ENCODE peak calls at places on chromosomes 12 and 14, in seven cellular contexts. X is cardiac fibroblast, V is spleen, N is keratinocyte, Y is AG04449, S is heart left ventricle, B is WERI-Rb-1. P is an unnamed sample.
A peak's percentile ranks its signal among the peaks of the same experiment; 100 is the strongest.

GRCh38 chr12:39464976-39465375 is 22.1 kb upstream of the KIF21A start:
- DNase-seq in S (no peak), X (no peak), Y (no peak), N (no peak), V (no peak), B (no peak), P (no peak)

GRCh38 chr14:74619672-74620131 is 7.7 kb upstream of the LTBP2 start:
- DNase-seq in V (no peak), B (no peak), N (no peak), Y (peak; percentile 94), S (peak; percentile 76), X (peak; percentile 100), P (peak; percentile 95)

GRCh38 chr12:96516472-96517417 is 27.4 kb downstream of the CFAP54 start:
- DNase-seq in X (peak; percentile 91), B (peak; percentile 60), S (peak; percentile 57), V (peak; percentile 90), N (peak; percentile 28), Y (no peak), P (no peak)

GRCh38 chr14:95242870-95243269 is 76.8 kb downstream of the CLMN start:
- DNase-seq in V (no peak), N (no peak), B (no peak), S (no peak), Y (no peak), X (no peak), P (no peak)

GRCh38 chr14:36660736-36661505 is 739 bp upstream of the PAX9 start:
- DNase-seq in V (no peak), X (no peak), N (no peak), B (no peak), S (no peak), Y (no peak), P (no peak)

GRCh38 chr12:130764073-130764472 is 48.0 kb upstream of the RIMBP2 start:
- DNase-seq in X (peak; percentile 39), V (no peak), B (no peak), Y (no peak), S (no peak), N (no peak), P (no peak)

GRCh38 chr12:115402443-115403170 is 718.6 kb upstream of the TBX3 start:
- DNase-seq in N (no peak), Y (no peak), V (no peak), B (no peak), X (no peak), S (no peak), P (no peak)

GRCh38 chr12:47988073-47989022 is 15.9 kb downstream of the COL2A1 start:
- DNase-seq in N (no peak), Y (no peak), S (no peak), V (peak; percentile 61), X (no peak), B (no peak), P (peak; percentile 12)

GRCh38 chr12:17361224-17361623 is 728.8 kb downstream of the RERGL start:
- DNase-seq in Y (no peak), B (no peak), X (no peak), V (no peak), N (no peak), S (no peak), P (no peak)

GRCh38 chr12:68420225-68421008 is 88.3 kb upstream of the MDM1 start:
- DNase-seq in X (peak; percentile 63), V (no peak), S (no peak), N (no peak), B (no peak), Y (no peak), P (no peak)

GRCh38 chr12:3607039-3607719 is 116.2 kb downstream of the PRMT8 start:
- DNase-seq in S (no peak), B (no peak), Y (no peak), X (no peak), N (no peak), V (peak; percentile 44), P (no peak)

GRCh38 chr14:51533160-51533559 is 118.5 kb upstream of the FRMD6 start:
- DNase-seq in S (no peak), N (peak; percentile 67), X (peak; percentile 65), Y (peak; percentile 79), V (no peak), B (no peak), P (peak; percentile 59)

GRCh38 chr12:124336742-124337520 is 42.0 kb downstream of the RFLNA start:
- DNase-seq in V (no peak), N (no peak), S (no peak), B (no peak), Y (no peak), X (no peak), P (no peak)

GRCh38 chr12:124334976-124335375 is 40.1 kb downstream of the RFLNA start:
- DNase-seq in Y (no peak), N (no peak), V (no peak), B (no peak), S (no peak), X (no peak), P (no peak)

GRCh38 chr12:124337628-124338027 is 42.7 kb downstream of the RFLNA start:
- DNase-seq in S (no peak), Y (no peak), X (no peak), N (no peak), B (no peak), V (no peak), P (no peak)

GRCh38 chr12:124335426-124336183 is 40.7 kb downstream of the RFLNA start:
- DNase-seq in N (no peak), X (no peak), Y (no peak), V (no peak), S (no peak), B (no peak), P (no peak)

DNA sequence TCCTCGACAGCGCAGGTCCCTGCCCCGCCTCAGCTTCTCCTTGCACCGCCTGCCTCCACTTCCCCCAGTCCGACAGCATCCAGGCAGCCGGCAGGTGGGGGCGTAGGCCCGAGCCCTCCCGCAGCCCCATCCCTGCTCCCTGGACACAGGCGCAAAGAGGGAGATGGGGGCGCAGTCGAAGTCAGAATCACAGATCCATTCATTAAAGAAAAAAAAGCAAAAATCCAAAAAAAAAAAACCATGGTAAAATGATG is 41.2 kb downstream of the RFLNA start:
- DNase-seq in Y (no peak), S (no peak), N (no peak), V (no peak), X (no peak), B (no peak), P (no peak)
- TF ChIP-seq CTCF in Y (no peak), S (no peak), N (no peak), V (no peak), X (no peak), B (no peak), P (no peak)

GRCh38 chr12:53268009-53268636 is at the start of gene ESPL1:
- DNase-seq in X (peak; percentile 76), Y (no peak), S (peak; percentile 65), B (peak; percentile 81), V (peak; percentile 91), N (no peak), P (peak; percentile 23)
- TF ChIP-seq CTCF in X (peak; percentile 19), Y (peak; percentile 17), S (peak; percentile 12), B (peak; percentile 39), V (peak; percentile 59), N (peak; percentile 36), P (peak; percentile 25)

GRCh38 chr12:52531563-52532300 is 11.5 kb upstream of the KRT5 start:
- DNase-seq in V (peak; percentile 70), Y (no peak), N (no peak), S (no peak), X (no peak), B (no peak), P (no peak)

GRCh38 chr12:52532636-52533035 is 12.4 kb upstream of the KRT5 start:
- DNase-seq in Y (no peak), V (peak; percentile 49), S (no peak), N (no peak), X (no peak), B (no peak), P (no peak)

GRCh38 chr12:52533686-52534470 is 13.7 kb upstream of the KRT5 start:
- DNase-seq in S (no peak), N (no peak), Y (no peak), B (no peak), V (peak; percentile 70), X (no peak), P (no peak)

GRCh38 chr12:52537101-52537500 is 15.8 kb downstream of the KRT71 start:
- DNase-seq in S (no peak), V (peak; percentile 72), N (no peak), B (no peak), X (no peak), Y (no peak), P (no peak)

GRCh38 chr12:52534482-52534881 is 14.3 kb upstream of the KRT5 start:
- DNase-seq in N (no peak), Y (no peak), X (no peak), V (peak; percentile 22), S (no peak), B (no peak), P (no peak)
- TF ChIP-seq CTCF in N (no peak), Y (no peak), X (peak; percentile 5), V (no peak), S (no peak), B (no peak), P (no peak)

GRCh38 chr12:2057041-2057792 is 4.4 kb downstream of the CACNA1C start:
- DNase-seq in V (no peak), B (peak; percentile 90), X (peak; percentile 62), N (no peak), Y (no peak), S (peak; percentile 63), P (no peak)
- TF ChIP-seq CTCF in V (peak; percentile 62), B (peak; percentile 92), X (peak; percentile 87), N (peak; percentile 80), Y (peak; percentile 80), S (peak; percentile 66), P (peak; percentile 77)

DNA sequence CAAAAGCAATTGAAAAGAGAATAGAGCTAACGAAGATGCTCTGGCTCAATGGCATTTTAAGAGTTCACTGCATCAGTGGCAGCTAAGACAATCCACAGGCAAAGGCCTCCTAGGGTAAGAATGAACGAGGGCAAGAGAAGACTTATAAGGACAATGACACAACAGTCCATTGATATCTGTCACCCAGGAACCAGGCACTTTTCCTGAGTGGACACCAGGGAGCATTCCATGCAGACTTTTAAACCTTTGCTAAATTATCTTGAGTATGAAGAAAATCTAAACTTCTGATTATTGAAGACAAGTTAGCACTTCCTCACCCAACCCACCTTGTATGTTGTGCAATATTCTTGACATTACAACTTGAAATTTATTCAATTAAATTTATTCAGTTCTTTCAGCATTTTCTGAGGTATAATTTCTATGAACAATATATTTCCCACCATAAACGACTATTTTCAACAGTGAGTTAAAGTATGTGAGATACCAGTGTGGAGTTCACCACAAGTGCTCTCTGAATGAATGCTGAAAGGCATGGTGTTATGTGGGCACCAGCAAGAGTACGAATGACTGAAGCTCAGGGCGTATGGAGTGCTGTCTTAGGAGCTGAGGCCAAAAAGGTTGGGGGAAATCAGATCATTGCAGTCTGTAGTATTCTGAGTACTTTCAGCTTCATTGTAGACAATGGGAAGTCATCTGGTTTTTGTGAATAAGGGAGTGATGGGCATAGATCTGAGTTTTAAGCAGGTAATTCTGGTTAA is 124.3 kb upstream of the LMNTD1 start:
- DNase-seq in S (no peak), B (no peak), Y (no peak), N (no peak), X (peak; percentile 62), V (no peak), P (no peak)
- TF ChIP-seq CTCF in S (no peak), B (no peak), Y (no peak), N (no peak), X (peak; percentile 49), V (no peak), P (no peak)